ENCODE peak calls at places on chromosomes 2 and 18, in four cellular contexts. G, R, W and L are unnamed samples.

GRCh38 chr18:47775961-47776360 is 154.5 kb downstream of the SMAD2 start:
- DNase-seq in W (no peak), R (no peak), G (no peak), L (no peak)

GRCh38 chr2:54635554-54636152 is 87.8 kb upstream of the EML6 start:
- DNase-seq in G (no peak), R (no peak), W (no peak), L (no peak)

GRCh38 chr2:20439193-20439475 is 7.7 kb upstream of the RHOB start:
- DNase-seq in W (no peak), G (no peak), R (no peak), L (no peak)

GRCh38 chr2:208006833-208007232 is 18.5 kb downstream of the PLEKHM3 start:
- DNase-seq in W (no peak), R (no peak), G (no peak), L (no peak)

GRCh38 chr2:11658208-11658607 is 11.8 kb downstream of the NTSR2 start:
- DNase-seq in W (no peak), G (no peak), R (no peak), L (no peak)

GRCh38 chr18:69186162-69186561 is 214.5 kb upstream of the DOK6 start:
- DNase-seq in W (no peak), R (no peak), G (no peak), L (no peak)

GRCh38 chr2:161308178-161308955 is at the start of gene PSMD14:
- DNase-seq in R (peak), G (peak), W (peak), L (peak)

GRCh38 chr2:239204876-239205468 is 195.8 kb downstream of the HDAC4 start:
- DNase-seq in R (no peak), G (no peak), W (no peak), L (no peak)

GRCh38 chr18:75783816-75784215 is 356.3 kb upstream of the SMIM21 start:
- DNase-seq in W (no peak), R (no peak), G (no peak), L (no peak)